ENCODE peak calls at places on chromosomes 5 and 9, in five cellular contexts. M is A549, V is neural progenitor cell, Q is aorta, D is heart left ventricle. A is an unnamed sample.

GRCh38 chr5:58357121-58357520 is 102.8 kb downstream of the PLK2 start:
- DNase-seq in M (no peak), V (no peak), Q (no peak), D (no peak), A (no peak)

GRCh38 chr5:36607838-36608783 is 1.7 kb downstream of the SLC1A3 start:
- DNase-seq in M (no peak), V (no peak), Q (no peak), D (no peak), A (no peak)

GRCh38 chr5:168171901-168172717 is 119.3 kb upstream of the WWC1 start:
- DNase-seq in M (no peak), V (no peak), Q (no peak), D (no peak), A (no peak)

GRCh38 chr5:138149530-138149929 is 10.3 kb upstream of the NME5 start:
- DNase-seq in M (no peak), V (no peak), Q (no peak), D (no peak), A (no peak)

GRCh38 chr5:80569961-80570786 is at the start of gene ANKRD34B:
- DNase-seq in M (peak; percentile 29), V (peak; percentile 82), Q (peak; percentile 73), D (peak; percentile 61), A (peak; percentile 8)

GRCh38 chr9:76562511-76562911 is 103.5 kb downstream of the GCNT1 start:
- DNase-seq in M (no peak), V (no peak), Q (no peak), D (no peak), A (no peak)

GRCh38 chr9:125663127-125663526 is 43.9 kb downstream of the MAPKAP1 start:
- DNase-seq in M (peak; percentile 31), V (no peak), Q (no peak), D (no peak), A (no peak)

GRCh38 chr5:173670130-173670591 is 53.7 kb upstream of the BOD1 start:
- DNase-seq in M (no peak), V (no peak), Q (no peak), D (no peak), A (no peak)

GRCh38 chr5:33441241-33441844 is 578 bp downstream of the TARS1 start:
- DNase-seq in M (peak; percentile 58), V (peak; percentile 35), Q (no peak), D (no peak), A (no peak)

GRCh38 chr9:107274953-107275422 is 8.1 kb upstream of the RAD23B start:
- DNase-seq in M (peak; percentile 20), V (no peak), Q (no peak), D (no peak), A (no peak)

GRCh38 chr5:14202462-14202861 is 59.3 kb downstream of the TRIO start:
- DNase-seq in M (no peak), V (no peak), Q (no peak), D (no peak), A (no peak)
- H3K4me1 ChIP-seq in M (peaks cover 90% of the 10 kb centered on the region), V (peaks cover 28% of the 10 kb centered on the region), Q (peaks cover 10% of the 10 kb centered on the region), D (peaks cover 7% of the 10 kb centered on the region), A (peaks cover 74% of the 10 kb centered on the region)

GRCh38 chr5:145834917-145835838 is at the start of gene PRELID2:
- DNase-seq in M (peak; percentile 61), V (peak; percentile 94), Q (peak; percentile 96), D (peak; percentile 91), A (peak; percentile 89)

GRCh38 chr5:145830594-145830993 is 4.5 kb downstream of the PRELID2 start:
- DNase-seq in M (no peak), V (no peak), Q (no peak), D (no peak), A (no peak)

GRCh38 chr5:145834554-145834916 is 607 bp downstream of the PRELID2 start:
- DNase-seq in M (no peak), V (no peak), Q (no peak), D (no peak), A (no peak)

GRCh38 chr5:145835839-145836222 is 689 bp upstream of the PRELID2 start:
- DNase-seq in M (no peak), V (peak; percentile 13), Q (no peak), D (no peak), A (no peak)

GRCh38 chr5:145833616-145834200 is 1.4 kb downstream of the PRELID2 start:
- DNase-seq in M (no peak), V (no peak), Q (no peak), D (no peak), A (no peak)
- H3K4me1 ChIP-seq in M (peaks cover 34% of the 10 kb centered on the region), V (peaks cover 8% of the 10 kb centered on the region), Q (no peaks in the 10 kb centered on the region), D (no peaks in the 10 kb centered on the region), A (no peaks in the 10 kb centered on the region)

DNA sequence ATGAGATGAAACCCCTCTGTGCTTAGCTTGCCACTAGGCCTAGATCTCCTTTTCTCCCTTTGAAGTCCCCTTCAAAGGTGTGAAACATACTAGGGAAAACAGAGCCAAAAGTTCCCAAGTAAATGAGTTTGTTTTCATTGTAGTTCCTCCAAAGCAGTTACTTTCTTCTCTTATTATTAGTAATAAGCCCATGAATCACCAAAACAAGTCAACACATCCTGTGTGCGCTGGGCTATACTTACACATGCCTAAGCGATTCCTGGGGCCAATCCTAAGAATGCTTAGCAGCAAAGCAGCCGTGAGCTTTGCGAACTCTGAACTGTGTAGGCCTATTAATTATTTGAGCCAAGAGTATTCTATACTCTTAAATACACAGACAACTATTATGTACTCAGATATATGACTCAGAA is 7.6 kb downstream of the ENC1 start:
- DNase-seq in M (no peak), V (no peak), Q (no peak), D (no peak), A (no peak)
- H3K4me1 ChIP-seq in M (peaks cover 69% of the 10 kb centered on the region), V (peaks cover 64% of the 10 kb centered on the region), Q (no peaks in the 10 kb centered on the region), D (no peaks in the 10 kb centered on the region), A (peaks cover 10% of the 10 kb centered on the region)

GRCh38 chr5:32274548-32275420 is 38.0 kb downstream of the MTMR12 start:
- DNase-seq in M (no peak), V (no peak), Q (no peak), D (no peak), A (no peak)
- H3K4me1 ChIP-seq in M (peaks cover 8% of the 10 kb centered on the region), V (peaks cover 20% of the 10 kb centered on the region), Q (no peaks in the 10 kb centered on the region), D (peaks cover 7% of the 10 kb centered on the region), A (peaks cover 15% of the 10 kb centered on the region)

DNA sequence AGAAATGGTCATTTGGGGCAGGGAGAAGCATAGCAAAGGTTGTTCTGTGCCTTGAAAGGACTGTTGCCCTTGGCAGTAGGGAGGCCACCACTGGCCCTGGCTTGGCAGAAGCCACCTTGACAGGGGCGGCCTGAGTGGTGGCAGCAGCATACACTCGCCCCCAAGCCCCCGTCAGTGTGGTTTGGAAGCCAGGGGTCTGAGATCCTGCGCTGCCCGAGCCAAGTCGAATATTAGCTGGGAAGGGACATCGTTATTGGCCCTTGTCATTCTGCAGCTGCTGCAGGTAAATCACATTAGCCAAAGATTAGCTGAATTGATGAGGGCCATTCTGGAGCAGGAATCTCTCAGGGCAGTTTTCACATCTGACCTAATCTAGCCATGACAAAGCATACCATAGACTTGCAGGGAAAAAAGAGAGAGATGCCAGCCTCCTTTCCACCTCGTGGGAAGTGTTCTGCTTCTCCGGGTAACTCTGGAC is 9.0 kb downstream of the OLFM1 start:
- DNase-seq in M (no peak), V (no peak), Q (no peak), D (peak; percentile 41), A (no peak)
- H3K4me1 ChIP-seq in M (no peaks in the 10 kb centered on the region), V (no peaks in the 10 kb centered on the region), Q (no peaks in the 10 kb centered on the region), D (no peaks in the 10 kb centered on the region), A (peaks cover 13% of the 10 kb centered on the region)

GRCh38 chr9:136021171-136021890 is 60.2 kb upstream of the UBAC1 start:
- DNase-seq in M (no peak), V (no peak), Q (no peak), D (peak; percentile 58), A (peak; percentile 36)
- H3K4me1 ChIP-seq in M (no peaks in the 10 kb centered on the region), V (peaks cover 8% of the 10 kb centered on the region), Q (no peaks in the 10 kb centered on the region), D (no peaks in the 10 kb centered on the region), A (peaks cover 21% of the 10 kb centered on the region)

A was measured in psoas muscle.